ENCODE peak calls at places on chromosomes 12 and 14, in seven cellular contexts. M, E, P, O, I, A and N are unnamed samples. For H3K4me1, the result is how much of the 10 kb centered on the place peaks cover.

GRCh38 chr12:3034067-3034750 is 43.0 kb upstream of the TSPAN9 start:
- DNase-seq in M (peak), E (no peak), P (peak), O (peak), I (no peak), A (peak), N (no peak)

GRCh38 chr14:101127239-101127638 is 223.7 kb upstream of the RTL1 start:
- DNase-seq in M (no peak), E (no peak), P (no peak), O (no peak), I (no peak), A (no peak), N (no peak)

GRCh38 chr12:94100254-94100653 is 48.1 kb upstream of the PLXNC1 start:
- DNase-seq in M (no peak), E (no peak), P (no peak), O (peak), I (no peak), A (peak), N (no peak)

GRCh38 chr12:104952816-104953215 is 5.3 kb downstream of the SLC41A2 start:
- DNase-seq in M (no peak), E (no peak), P (no peak), O (no peak), I (no peak), A (no peak), N (no peak)

GRCh38 chr12:111178194-111179081 is 190.5 kb downstream of the PHETA1 start:
- DNase-seq in M (no peak), E (no peak), P (no peak), O (no peak), I (no peak), A (peak), N (no peak)

GRCh38 chr12:108839890-108840230 is 17.5 kb downstream of the SSH1 start:
- DNase-seq in M (no peak), E (no peak), P (no peak), O (no peak), I (no peak), A (no peak), N (no peak)

GRCh38 chr12:132069336-132069985 is 74.7 kb downstream of the DDX51 start:
- DNase-seq in M (no peak), E (no peak), P (no peak), O (no peak), I (no peak), A (no peak), N (no peak)

GRCh38 chr12:14959126-14959440 is 2.3 kb downstream of the ARHGDIB start:
- DNase-seq in M (no peak), E (no peak), P (no peak), O (no peak), I (no peak), A (no peak), N (no peak)

GRCh38 chr14:33776871-33777270 is 174.0 kb downstream of the EGLN3 start:
- DNase-seq in M (no peak), E (no peak), P (peak), O (no peak), I (no peak), A (no peak), N (no peak)

GRCh38 chr14:50533314-50533705 is 941 bp upstream of the MAP4K5 start:
- DNase-seq in M (no peak), E (no peak), P (no peak), O (no peak), I (no peak), A (no peak), N (no peak)

GRCh38 chr14:96693252-96693820 is 103.8 kb upstream of the VRK1 start:
- DNase-seq in M (no peak), E (no peak), P (peak), O (no peak), I (no peak), A (no peak), N (no peak)

GRCh38 chr14:89336338-89336737 is 80.7 kb downstream of the FOXN3 start:
- DNase-seq in M (no peak), E (no peak), P (peak), O (no peak), I (no peak), A (no peak), N (no peak)

GRCh38 chr14:103711516-103712431 is 3.5 kb downstream of the XRCC3 start:
- DNase-seq in M (peak), E (no peak), P (no peak), O (no peak), I (no peak), A (no peak), N (no peak)

GRCh38 chr14:72756967-72757366 is 136.9 kb downstream of the DPF3 start:
- DNase-seq in M (no peak), E (no peak), P (no peak), O (no peak), I (no peak), A (no peak), N (no peak)

GRCh38 chr12:67803450-67804034 is 155.0 kb downstream of the DYRK2 start:
- DNase-seq in M (no peak), E (no peak), P (no peak), O (no peak), I (no peak), A (no peak), N (no peak)

GRCh38 chr12:49503674-49504180 is 35.1 kb upstream of the KCNH3 start:
- DNase-seq in M (peak), E (no peak), P (no peak), O (peak), I (no peak), A (peak), N (no peak)

GRCh38 chr12:98238513-98238912 is 276.9 kb upstream of the TMPO start:
- DNase-seq in M (no peak), E (no peak), P (no peak), O (peak), I (no peak), A (no peak), N (no peak)

GRCh38 chr12:57616383-57617101 is 5.3 kb downstream of the ARHGEF25 start:
- DNase-seq in M (no peak), E (no peak), P (no peak), O (peak), I (no peak), A (no peak), N (no peak)

GRCh38 chr12:73421832-73422231 is 1115.8 kb upstream of the ATXN7L3B start:
- DNase-seq in M (no peak), E (no peak), P (no peak), O (no peak), I (no peak), A (no peak), N (no peak)

GRCh38 chr14:89417469-89418225 is 614 bp upstream of the FOXN3 start:
- DNase-seq in M (peak), E (no peak), P (peak), O (peak), I (peak), A (peak), N (peak)

GRCh38 chr12:101830391-101831325 is at the start of gene GNPTAB:
- DNase-seq in M (peak), E (peak), P (peak), O (peak), I (peak), A (peak), N (peak)

GRCh38 chr14:35687335-35687939 is 121.7 kb downstream of the RALGAPA1 start:
- DNase-seq in M (no peak), E (no peak), P (peak), O (peak), I (no peak), A (peak), N (peak)

GRCh38 chr12:121711925-121712461 is 559 bp upstream of the TMEM120B start:
- DNase-seq in M (peak), E (no peak), P (peak), O (no peak), I (peak), A (peak), N (no peak)

GRCh38 chr12:75784591-75784990 is 247.0 kb downstream of the PHLDA1 start:
- DNase-seq in M (peak), E (no peak), P (no peak), O (peak), I (peak), A (peak), N (peak)

GRCh38 chr12:110649341-110649847 is 35.5 kb downstream of the TCTN1 start:
- DNase-seq in M (no peak), E (no peak), P (peak), O (no peak), I (no peak), A (no peak), N (no peak)

GRCh38 chr14:33914676-33915516 is 36.0 kb downstream of the EGLN3 start:
- DNase-seq in M (no peak), E (no peak), P (no peak), O (peak), I (no peak), A (peak), N (no peak)

GRCh38 chr12:12885060-12885792 is 6.1 kb upstream of the GPRC5A start:
- DNase-seq in M (no peak), E (no peak), P (peak), O (no peak), I (no peak), A (peak), N (no peak)

GRCh38 chr12:3381059-3382047 is 109.7 kb upstream of the PRMT8 start:
- DNase-seq in M (peak), E (no peak), P (no peak), O (no peak), I (no peak), A (peak), N (no peak)

GRCh38 chr12:9707864-9708808 is 24.8 kb downstream of the CLECL1 start:
- DNase-seq in M (peak), E (no peak), P (peak), O (peak), I (no peak), A (peak), N (peak)

GRCh38 chr12:77724367-77724957 is 106.2 kb upstream of the NAV3 start:
- DNase-seq in M (no peak), E (no peak), P (peak), O (peak), I (no peak), A (peak), N (no peak)

GRCh38 chr12:39402922-39403321 is 40.0 kb downstream of the KIF21A start:
- DNase-seq in M (no peak), E (no peak), P (no peak), O (no peak), I (no peak), A (no peak), N (no peak)

GRCh38 chr14:75915063-75915462 is 66.7 kb downstream of the TGFB3 start:
- DNase-seq in M (no peak), E (no peak), P (no peak), O (no peak), I (no peak), A (no peak), N (no peak)

GRCh38 chr14:106872619-106873446 is 1346.5 kb downstream of the TMEM121 start:
- DNase-seq in M (peak), E (no peak), P (no peak), O (no peak), I (no peak), A (no peak), N (peak)
- H3K4me1 ChIP-seq in M (under half), E (under half), P (under half), O (under half), I (under half), A (under half), N (under half)

GRCh38 chr14:68373124-68373646 is 419.7 kb downstream of the ZFP36L1 start:
- DNase-seq in M (no peak), E (no peak), P (no peak), O (no peak), I (no peak), A (no peak), N (no peak)
- H3K4me1 ChIP-seq in M (under half), E (under half), P (under half), O (under half), I (half or more), A (under half), N (under half)

GRCh38 chr14:95522116-95522515 is 5.7 kb upstream of the SYNE3 start:
- DNase-seq in M (no peak), E (no peak), P (no peak), O (no peak), I (peak), A (no peak), N (no peak)
- H3K4me1 ChIP-seq in M (half or more), E (half or more), P (under half), O (under half), I (half or more), A (under half), N (half or more)

GRCh38 chr14:93115069-93115919 is 431 bp downstream of the ITPK1 start:
- DNase-seq in M (peak), E (peak), P (peak), O (peak), I (peak), A (peak), N (peak)

GRCh38 chr14:93114713-93115068 is 1.0 kb downstream of the ITPK1 start:
- DNase-seq in M (no peak), E (no peak), P (peak), O (no peak), I (no peak), A (no peak), N (no peak)

GRCh38 chr14:93112891-93113677 is 2.6 kb downstream of the ITPK1 start:
- DNase-seq in M (peak), E (peak), P (peak), O (peak), I (peak), A (peak), N (peak)

GRCh38 chr14:93114068-93114710 is 1.5 kb downstream of the ITPK1 start:
- DNase-seq in M (no peak), E (no peak), P (peak), O (no peak), I (no peak), A (peak), N (no peak)

DNA sequence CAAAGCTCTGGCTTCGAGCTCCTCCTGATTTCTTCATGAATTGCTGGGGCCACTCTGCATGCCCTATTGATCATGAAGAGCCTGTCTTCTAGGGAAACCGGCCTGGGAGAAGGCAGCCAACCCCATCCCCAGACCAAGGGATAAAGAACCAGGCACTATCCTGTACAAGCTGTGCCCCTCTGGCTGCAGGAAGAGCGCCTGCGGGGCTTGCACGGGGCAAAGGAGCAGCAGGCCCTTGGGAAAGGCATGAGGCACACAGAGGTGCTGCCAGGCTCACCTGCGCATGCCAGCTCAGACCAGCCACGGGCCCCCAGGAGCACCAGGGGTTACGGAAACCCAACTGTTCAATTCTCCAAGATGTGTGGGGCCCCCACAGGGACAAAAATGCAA is 2.1 kb downstream of the ITPK1 start:
- DNase-seq in M (no peak), E (no peak), P (peak), O (no peak), I (no peak), A (peak), N (no peak)
- H3K4me1 ChIP-seq in M (under half), E (under half), P (under half), O (under half), I (under half), A (under half), N (under half)

GRCh38 chr14:70811065-70811464 is 1.8 kb upstream of the MAP3K9 start:
- DNase-seq in M (no peak), E (no peak), P (no peak), O (peak), I (no peak), A (no peak), N (no peak)
- H3K4me1 ChIP-seq in M (under half), E (under half), P (under half), O (under half), I (under half), A (under half), N (under half)

DNA sequence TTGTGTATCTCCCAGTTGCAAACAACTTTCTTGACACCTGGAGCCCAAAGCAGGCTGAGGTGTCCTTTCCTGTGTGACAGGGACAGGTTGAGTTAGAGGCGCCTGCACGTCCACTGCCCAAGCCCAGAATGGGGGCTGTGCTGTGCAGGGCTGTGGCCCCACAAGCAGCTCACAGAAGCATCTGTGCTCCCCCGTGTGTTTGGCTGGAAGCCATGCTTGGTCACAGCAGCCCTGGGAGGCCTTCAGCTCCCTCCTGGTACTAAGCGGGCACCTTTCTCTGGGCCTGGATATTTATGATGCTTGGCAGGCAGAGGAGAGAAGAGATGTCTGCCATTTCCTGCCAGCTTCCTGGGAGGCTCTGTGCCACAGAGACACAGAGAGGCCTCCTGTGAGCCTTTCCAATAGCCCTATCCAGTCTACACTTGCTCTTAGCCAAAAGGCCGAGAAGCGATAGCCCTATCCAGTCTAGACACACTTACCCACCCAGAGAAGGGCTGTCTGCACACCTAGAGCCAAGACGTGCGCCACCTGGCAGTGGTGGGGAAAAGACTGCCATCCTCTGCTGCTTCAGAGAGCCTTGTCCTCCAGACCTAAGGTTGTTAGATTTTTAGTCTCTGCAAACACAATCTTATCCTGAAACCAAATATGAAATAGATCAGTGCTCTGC is 117.4 kb downstream of the GCH1 start:
- DNase-seq in M (no peak), E (no peak), P (no peak), O (no peak), I (no peak), A (no peak), N (no peak)
- H3K4me1 ChIP-seq in M (under half), E (under half), P (under half), O (under half), I (under half), A (under half), N (under half)